ENCODE peak calls at places on chromosomes 4 and X, in five cellular contexts. P is hepatocyte, Y is HCT116, Q is kidney, N is K562. T is an unnamed sample.

GRCh38 chr4:169416461-169416860 is 145.7 kb upstream of the SH3RF1 start:
- DNase-seq in N (no peak), Q (no peak), Y (no peak), P (no peak), T (no peak)

GRCh38 chr4:100288167-100288566 is 97.9 kb upstream of the DDIT4L start:
- DNase-seq in P (no peak), Q (no peak), Y (no peak), N (no peak), T (no peak)

GRCh38 chr4:189514209-189514608 is 426.5 kb upstream of the FRG1 start:
- DNase-seq in P (no peak), Q (no peak), N (no peak), Y (no peak), T (no peak)

GRCh38 chrX:54928876-54929275 is 8.3 kb downstream of the TRO start:
- DNase-seq in Q (no peak), Y (no peak), P (peak; percentile 1), N (no peak), T (no peak)

GRCh38 chrX:32591589-32591988 is 619.8 kb downstream of the DMD start:
- DNase-seq in N (no peak), Y (no peak), P (no peak), Q (peak; percentile 60), T (no peak)

GRCh38 chrX:100447563-100448397 is 37.7 kb upstream of the PCDH19 start:
- DNase-seq in Q (no peak), Y (peak; percentile 31), N (peak; percentile 62), P (peak; percentile 50), T (no peak)

GRCh38 chr4:75142850-75143249 is 209.9 kb downstream of the PARM1 start:
- DNase-seq in Q (no peak), P (no peak), N (no peak), Y (no peak), T (no peak)

GRCh38 chr4:32499176-32499575 is 1779.0 kb downstream of the PCDH7 start:
- DNase-seq in Q (no peak), P (no peak), Y (no peak), N (no peak), T (no peak)

GRCh38 chr4:70902577-70903281 is 560 bp downstream of the MOB1B start:
- DNase-seq in Q (no peak), P (no peak), N (peak; percentile 61), Y (no peak), T (peak; percentile 54)

GRCh38 chrX:53223955-53224859 is 800 bp downstream of the KDM5C start:
- DNase-seq in P (peak; percentile 35), Y (peak; percentile 28), N (peak; percentile 46), Q (peak; percentile 77), T (no peak)

GRCh38 chr4:6342530-6343293 is 73.1 kb downstream of the WFS1 start:
- DNase-seq in Y (no peak), P (no peak), N (no peak), Q (peak; percentile 37), T (no peak)

GRCh38 chrX:71367396-71367795 is 1.2 kb downstream of the TAF1 start:
- DNase-seq in P (no peak), Y (no peak), Q (no peak), N (no peak), T (no peak)

GRCh38 chr4:124684301-124684700 is 28.2 kb downstream of the ANKRD50 start:
- DNase-seq in Q (no peak), N (no peak), Y (no peak), P (no peak), T (no peak)

GRCh38 chrX:21756785-21757529 is 959 bp downstream of the SMPX start:
- DNase-seq in P (no peak), N (no peak), Y (no peak), Q (no peak), T (no peak)

GRCh38 chrX:12390301-12390700 is 252.0 kb downstream of the FRMPD4 start:
- DNase-seq in N (no peak), Y (no peak), P (no peak), Q (no peak), T (no peak)

GRCh38 chrX:68941385-68941952 is 112.6 kb downstream of the EFNB1 start:
- DNase-seq in P (no peak), Y (no peak), N (no peak), Q (no peak), T (no peak)

GRCh38 chrX:29024813-29025342 is 437.6 kb downstream of the IL1RAPL1 start:
- DNase-seq in Q (no peak), N (no peak), P (no peak), Y (no peak), T (no peak)

GRCh38 chrX:40007136-40007535 is 90.6 kb downstream of the BCOR start:
- DNase-seq in N (no peak), Y (no peak), P (no peak), Q (no peak), T (no peak)

GRCh38 chr4:2179717-2180116 is 62.2 kb downstream of the HAUS3 start:
- DNase-seq in N (no peak), Q (no peak), P (no peak), Y (no peak), T (no peak)

GRCh38 chrX:74291577-74291963 is 12.4 kb upstream of the ZCCHC13 start:
- DNase-seq in Q (no peak), Y (no peak), N (peak; percentile 21), P (no peak), T (no peak)

GRCh38 chrX:15468036-15468435 is 25.1 kb downstream of the PIR start:
- DNase-seq in Q (no peak), N (no peak), P (peak; percentile 62), Y (no peak), T (no peak)

GRCh38 chr4:180106997-180107396 is 2136.2 kb upstream of the TENM3 start:
- DNase-seq in P (no peak), Q (no peak), N (no peak), Y (no peak), T (no peak)

GRCh38 chrX:74467656-74468055 is 46.4 kb downstream of the SLC16A2 start:
- DNase-seq in Y (no peak), Q (no peak), P (no peak), N (no peak), T (no peak)

GRCh38 chrX:2342281-2342688 is 158.5 kb downstream of the DHRSX start:
- DNase-seq in N (no peak), Q (no peak), P (no peak), Y (no peak), T (no peak)
- H3K9me3 ChIP-seq in N (no peaks in the 10 kb centered on the region), Q (no peaks in the 10 kb centered on the region), P (no peaks in the 10 kb centered on the region), Y (no peaks in the 10 kb centered on the region), T (no peaks in the 10 kb centered on the region)

DNA sequence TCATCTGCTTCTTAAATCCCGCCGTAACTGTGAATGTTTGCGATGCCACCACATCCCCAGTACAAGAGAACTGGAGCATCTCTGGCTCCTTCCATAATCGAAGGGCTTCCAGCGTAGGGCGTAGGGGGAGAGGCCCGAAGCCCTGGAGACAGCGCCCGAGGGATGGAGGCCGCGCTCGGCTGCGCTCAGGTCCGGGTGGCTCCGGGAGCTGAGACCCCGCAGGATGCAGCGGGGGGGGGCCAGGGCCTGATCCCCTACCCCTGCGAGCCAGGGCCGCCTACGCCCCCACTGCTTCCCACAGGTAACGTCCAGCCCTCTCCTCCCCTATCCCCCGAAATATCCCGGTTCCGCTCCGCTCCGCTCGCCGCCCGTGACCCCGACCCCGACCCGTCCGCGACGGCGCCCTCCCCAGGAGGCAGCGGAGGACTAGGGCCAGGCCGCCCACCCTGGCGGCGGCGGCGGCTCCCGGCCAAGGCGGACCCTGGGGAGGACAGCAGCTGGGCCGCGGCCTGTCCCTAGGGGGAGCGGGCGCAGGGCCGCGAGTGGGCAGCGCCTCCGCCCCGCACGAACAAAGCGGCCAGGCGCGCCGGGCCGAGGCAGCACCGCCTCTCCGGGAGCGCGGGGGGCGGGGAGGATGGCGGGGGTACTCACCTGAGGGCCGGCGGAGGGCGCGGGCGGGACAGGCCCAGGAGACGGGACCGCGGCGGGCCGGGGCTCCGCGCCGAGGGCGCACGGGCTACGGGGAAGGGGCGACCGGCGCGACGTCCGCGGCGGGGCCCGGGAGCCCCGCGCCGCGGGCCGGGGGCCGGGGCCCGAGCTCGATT is 720 bp downstream of the WDFY3 start:
- DNase-seq in Q (peak; percentile 85), P (peak; percentile 82), Y (no peak), N (peak; percentile 59), T (peak; percentile 64)
- TF ChIP-seq CTCF in Q (peak; percentile 12), P (no peak), Y (no peak), N (no peak), T (peak; percentile 22)

GRCh38 chr4:13527192-13527982 is 16.9 kb downstream of the NKX3-2 start:
- DNase-seq in P (no peak), N (peak; percentile 4), Q (no peak), Y (no peak), T (no peak)
- H3K4me3 ChIP-seq in P (no peak overlapping the region), N (no peak overlapping the region), Q (no peak overlapping the region), Y (no peak overlapping the region), T (no peak overlapping the region)

GRCh38 chr4:107083-107443 is 17.2 kb upstream of the ZNF718 start:
- DNase-seq in P (no peak), Q (no peak), N (no peak), Y (no peak), T (no peak)
- H3K9me3 ChIP-seq in P (no peaks in the 10 kb centered on the region), Q (no peaks in the 10 kb centered on the region), N (no peaks in the 10 kb centered on the region), Y (peaks cover 5% of the 10 kb centered on the region), T (peaks cover 12% of the 10 kb centered on the region)

DNA sequence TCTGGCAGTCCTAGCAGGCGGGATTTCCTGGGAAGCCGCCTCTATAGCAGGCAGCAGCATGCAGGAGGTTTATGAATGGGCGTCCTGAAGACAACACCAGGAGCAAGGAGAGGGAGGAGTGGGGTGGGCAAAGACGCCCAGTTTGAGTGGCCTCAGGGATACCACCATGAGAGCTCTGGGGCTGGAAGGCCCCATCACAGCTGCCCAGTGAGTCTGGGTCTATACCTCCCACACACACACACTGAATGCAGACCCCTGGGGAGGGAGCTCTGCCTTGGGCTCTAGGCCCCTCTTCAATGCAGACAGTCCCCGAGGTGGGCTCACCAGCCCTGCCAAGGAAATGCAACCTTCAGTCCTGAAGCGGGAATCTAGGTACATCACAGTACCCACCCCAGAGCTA is 98.6 kb downstream of the AFAP1 start:
- DNase-seq in P (no peak), N (no peak), Y (no peak), Q (no peak), T (no peak)
- TF ChIP-seq CTCF in P (no peak), N (no peak), Y (no peak), Q (no peak), T (no peak)

DNA sequence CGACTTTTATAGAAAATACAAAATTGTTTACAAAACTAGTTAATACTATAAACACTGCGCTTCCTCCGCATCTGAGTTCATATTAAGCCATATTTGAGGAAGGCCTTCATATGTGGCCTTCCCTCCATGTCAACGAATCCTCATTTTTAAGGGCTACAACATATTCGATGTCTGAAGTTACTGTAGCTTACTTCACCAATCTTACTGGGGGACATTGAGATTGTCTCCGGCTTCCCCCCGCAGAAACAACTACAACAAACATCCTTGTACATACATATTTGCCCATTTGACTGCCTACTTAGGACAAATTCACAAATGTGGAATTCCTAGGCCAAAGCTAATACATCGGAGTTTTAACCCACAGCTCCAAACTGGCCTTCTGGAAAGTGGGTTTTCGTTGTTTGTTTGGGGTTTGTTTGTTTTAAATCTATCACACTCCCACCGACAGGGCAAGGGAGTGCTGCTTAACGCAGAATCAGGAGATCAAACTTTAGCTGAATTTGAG is 581 bp upstream of the FAM114A1 start:
- DNase-seq in N (no peak), Q (no peak), Y (no peak), P (no peak), T (no peak)
- H3K4me3 ChIP-seq in N (peak overlapping the region; percentile 71), Q (peak overlapping the region; percentile 73), Y (peak overlapping the region; percentile 82), P (peak overlapping the region; percentile 20), T (peak overlapping the region; percentile 71)